ENCODE peak calls at places on chromosomes 6 and 20, in six cellular contexts. One of them, this sample, is unnamed.

GRCh38 chr20:31568041-31568731 is 36.9 kb upstream of the ID1 start:
- DNase-seq in kidney tubule cell: no peak
- DNase-seq in NCI-H446: no peak
- DNase-seq in retina: no peak
- DNase-seq in foreskin fibroblast: peak; percentile 53
- DNase-seq in activated CD4-positive, alpha-beta T cell treated with anti-CD3 and anti-CD28 coated beads for 48 hours: no peak
- DNase-seq in this sample: no peak

GRCh38 chr20:62485062-62485700 is 9.4 kb upstream of the GATA5 start:
- DNase-seq in foreskin fibroblast: peak; percentile 46
- DNase-seq in retina: peak; percentile 72
- DNase-seq in activated CD4-positive, alpha-beta T cell treated with anti-CD3 and anti-CD28 coated beads for 48 hours: no peak
- DNase-seq in kidney tubule cell: peak; percentile 42
- DNase-seq in NCI-H446: no peak
- DNase-seq in this sample: peak; percentile 88

GRCh38 chr6:78487401-78487800 is 379.9 kb upstream of the IRAK1BP1 start:
- DNase-seq in retina: no peak
- DNase-seq in NCI-H446: no peak
- DNase-seq in foreskin fibroblast: peak; percentile 33
- DNase-seq in activated CD4-positive, alpha-beta T cell treated with anti-CD3 and anti-CD28 coated beads for 48 hours: no peak
- DNase-seq in kidney tubule cell: no peak
- DNase-seq in this sample: no peak

GRCh38 chr6:161050134-161050765 is 58.7 kb downstream of the MAP3K4 start:
- DNase-seq in NCI-H446: no peak
- DNase-seq in foreskin fibroblast: no peak
- DNase-seq in retina: no peak
- DNase-seq in kidney tubule cell: no peak
- DNase-seq in activated CD4-positive, alpha-beta T cell treated with anti-CD3 and anti-CD28 coated beads for 48 hours: no peak
- DNase-seq in this sample: no peak

GRCh38 chr20:25204550-25205276 is 9.2 kb downstream of the ENTPD6 start:
- DNase-seq in activated CD4-positive, alpha-beta T cell treated with anti-CD3 and anti-CD28 coated beads for 48 hours: no peak
- DNase-seq in NCI-H446: no peak
- DNase-seq in retina: no peak
- DNase-seq in kidney tubule cell: no peak
- DNase-seq in foreskin fibroblast: no peak
- DNase-seq in this sample: no peak

GRCh38 chr6:90227165-90227564 is 69.5 kb downstream of the BACH2 start:
- DNase-seq in NCI-H446: no peak
- DNase-seq in activated CD4-positive, alpha-beta T cell treated with anti-CD3 and anti-CD28 coated beads for 48 hours: no peak
- DNase-seq in foreskin fibroblast: no peak
- DNase-seq in retina: peak; percentile 54
- DNase-seq in kidney tubule cell: no peak
- DNase-seq in this sample: no peak

GRCh38 chr6:9136141-9136865 is 701.0 kb upstream of the SLC35B3 start:
- DNase-seq in kidney tubule cell: no peak
- DNase-seq in activated CD4-positive, alpha-beta T cell treated with anti-CD3 and anti-CD28 coated beads for 48 hours: no peak
- DNase-seq in retina: no peak
- DNase-seq in foreskin fibroblast: peak; percentile 66
- DNase-seq in NCI-H446: no peak
- DNase-seq in this sample: no peak

GRCh38 chr6:683742-684440 is 9.0 kb downstream of the EXOC2 start:
- DNase-seq in retina: peak; percentile 91
- DNase-seq in kidney tubule cell: no peak
- DNase-seq in NCI-H446: no peak
- DNase-seq in foreskin fibroblast: peak; percentile 67
- DNase-seq in activated CD4-positive, alpha-beta T cell treated with anti-CD3 and anti-CD28 coated beads for 48 hours: no peak
- DNase-seq in this sample: peak; percentile 97

GRCh38 chr20:38134427-38135281 is 30.4 kb downstream of the TGM2 start:
- DNase-seq in retina: no peak
- DNase-seq in foreskin fibroblast: peak; percentile 28
- DNase-seq in kidney tubule cell: peak; percentile 80
- DNase-seq in activated CD4-positive, alpha-beta T cell treated with anti-CD3 and anti-CD28 coated beads for 48 hours: no peak
- DNase-seq in NCI-H446: no peak
- DNase-seq in this sample: peak; percentile 77

GRCh38 chr6:73798592-73798991 is 102.6 kb downstream of the CD109 start:
- DNase-seq in activated CD4-positive, alpha-beta T cell treated with anti-CD3 and anti-CD28 coated beads for 48 hours: peak; percentile 27
- DNase-seq in kidney tubule cell: peak; percentile 86
- DNase-seq in NCI-H446: no peak
- DNase-seq in foreskin fibroblast: peak; percentile 96
- DNase-seq in retina: no peak
- DNase-seq in this sample: no peak

This sample was measured in left kidney.